ENCODE peak calls at places on chromosome 19, in six cellular contexts. One of them, this sample, is unnamed.

GRCh38 chr19:11587302-11587972 is 9.8 kb upstream of the ZNF627 start:
- DNase-seq in GM06990: peak; percentile 57
- DNase-seq in HFF-Myc: peak; percentile 19
- DNase-seq in colonic mucosa: peak; percentile 80
- DNase-seq in suprapubic skin: peak; percentile 85
- DNase-seq in RWPE1: peak; percentile 73
- DNase-seq in this sample: peak; percentile 20

GRCh38 chr19:54154603-54155345 is 4.7 kb downstream of the LENG1 start:
- DNase-seq in RWPE1: no peak
- DNase-seq in colonic mucosa: no peak
- DNase-seq in HFF-Myc: no peak
- DNase-seq in GM06990: no peak
- DNase-seq in suprapubic skin: no peak
- DNase-seq in this sample: no peak

GRCh38 chr19:51546650-51547396 is 15.4 kb upstream of the SIGLEC6 start:
- DNase-seq in colonic mucosa: no peak
- DNase-seq in RWPE1: no peak
- DNase-seq in HFF-Myc: no peak
- DNase-seq in GM06990: no peak
- DNase-seq in suprapubic skin: no peak
- DNase-seq in this sample: no peak

GRCh38 chr19:39558623-39559117 is 18.7 kb upstream of the EID2 start:
- DNase-seq in RWPE1: no peak
- DNase-seq in GM06990: no peak
- DNase-seq in colonic mucosa: no peak
- DNase-seq in suprapubic skin: no peak
- DNase-seq in HFF-Myc: no peak
- DNase-seq in this sample: no peak

GRCh38 chr19:34120846-34121639 is 51.3 kb upstream of the LSM14A start:
- DNase-seq in RWPE1: peak; percentile 46
- DNase-seq in GM06990: no peak
- DNase-seq in suprapubic skin: no peak
- DNase-seq in colonic mucosa: peak; percentile 21
- DNase-seq in HFF-Myc: no peak
- DNase-seq in this sample: peak; percentile 20

GRCh38 chr19:1998712-1999708 is 16.5 kb downstream of the BTBD2 start:
- DNase-seq in HFF-Myc: no peak
- DNase-seq in GM06990: peak; percentile 29
- DNase-seq in RWPE1: no peak
- DNase-seq in colonic mucosa: no peak
- DNase-seq in suprapubic skin: no peak
- DNase-seq in this sample: no peak

GRCh38 chr19:45137179-45137761 is 23.5 kb downstream of the NKPD1 start:
- DNase-seq in GM06990: peak; percentile 83
- DNase-seq in RWPE1: no peak
- DNase-seq in HFF-Myc: no peak
- DNase-seq in suprapubic skin: no peak
- DNase-seq in colonic mucosa: no peak
- DNase-seq in this sample: no peak

GRCh38 chr19:23991170-23991569 is 76.5 kb downstream of the ZNF726 start:
- DNase-seq in suprapubic skin: no peak
- DNase-seq in HFF-Myc: no peak
- DNase-seq in colonic mucosa: no peak
- DNase-seq in GM06990: no peak
- DNase-seq in RWPE1: no peak
- DNase-seq in this sample: no peak

GRCh38 chr19:11540642-11541041 is 2.0 kb downstream of the CNN1 start:
- DNase-seq in colonic mucosa: no peak
- DNase-seq in suprapubic skin: no peak
- DNase-seq in RWPE1: no peak
- DNase-seq in HFF-Myc: no peak
- DNase-seq in GM06990: no peak
- DNase-seq in this sample: no peak

DNA sequence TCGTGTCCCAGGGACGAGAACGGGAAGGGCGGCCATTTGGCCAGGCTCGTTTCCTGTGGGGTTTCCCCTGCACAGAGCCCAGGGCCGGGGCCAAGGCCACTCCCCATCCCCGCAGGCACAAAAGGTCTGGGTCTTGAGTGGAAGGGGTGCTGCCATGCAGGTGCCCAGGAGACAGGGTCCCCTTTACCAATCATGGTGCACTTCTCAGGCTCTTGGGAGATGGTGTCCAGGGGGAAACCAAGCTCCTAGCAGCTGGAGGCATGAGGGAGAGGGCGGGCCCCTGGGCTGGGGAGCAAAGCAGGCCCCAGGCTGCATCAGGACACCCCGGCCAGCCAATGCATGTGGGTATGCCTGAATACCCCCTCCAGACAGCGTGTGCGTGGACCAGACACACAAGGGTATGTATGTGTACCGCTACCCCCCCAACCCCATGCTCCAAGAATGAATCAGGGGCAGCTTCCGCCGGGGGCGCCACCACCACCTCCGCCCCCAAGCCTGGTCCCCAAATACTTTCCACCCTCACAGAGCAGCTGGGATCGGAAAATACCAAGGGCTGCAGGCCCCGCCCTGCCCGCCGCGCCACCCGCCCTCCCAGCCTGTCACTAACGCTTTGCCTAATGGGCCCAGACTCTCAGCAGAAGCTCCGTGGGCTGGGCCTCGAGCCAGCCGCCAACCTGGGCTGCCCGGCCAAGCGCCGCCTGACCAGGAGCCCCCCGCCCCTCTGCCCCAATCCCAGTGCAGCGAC is 37.6 kb upstream of the NANOS3 start:
- DNase-seq in RWPE1: no peak
- DNase-seq in colonic mucosa: peak; percentile 87
- DNase-seq in GM06990: peak; percentile 90
- DNase-seq in suprapubic skin: peak; percentile 96
- DNase-seq in HFF-Myc: no peak
- DNase-seq in this sample: no peak
- TF ChIP-seq CTCF in RWPE1: no peak
- TF ChIP-seq CTCF in colonic mucosa: no peak
- TF ChIP-seq CTCF in GM06990: no peak
- TF ChIP-seq CTCF in suprapubic skin: no peak
- TF ChIP-seq CTCF in HFF-Myc: no peak
- TF ChIP-seq CTCF in this sample: no peak

GRCh38 chr19:6357995-6358394 is 3.3 kb upstream of the CLPP start:
- DNase-seq in suprapubic skin: no peak
- DNase-seq in RWPE1: no peak
- DNase-seq in colonic mucosa: no peak
- DNase-seq in HFF-Myc: no peak
- DNase-seq in GM06990: no peak
- DNase-seq in this sample: no peak

GRCh38 chr19:6350688-6351087 is 10.6 kb upstream of the CLPP start:
- DNase-seq in RWPE1: no peak
- DNase-seq in colonic mucosa: no peak
- DNase-seq in HFF-Myc: no peak
- DNase-seq in suprapubic skin: no peak
- DNase-seq in GM06990: no peak
- DNase-seq in this sample: no peak

GRCh38 chr19:6357174-6357573 is 4.2 kb upstream of the CLPP start:
- DNase-seq in colonic mucosa: no peak
- DNase-seq in suprapubic skin: no peak
- DNase-seq in RWPE1: no peak
- DNase-seq in HFF-Myc: no peak
- DNase-seq in GM06990: no peak
- DNase-seq in this sample: no peak

GRCh38 chr19:6352381-6353165 is 8.8 kb upstream of the CLPP start:
- DNase-seq in HFF-Myc: no peak
- DNase-seq in suprapubic skin: no peak
- DNase-seq in RWPE1: no peak
- DNase-seq in GM06990: no peak
- DNase-seq in colonic mucosa: no peak
- DNase-seq in this sample: no peak

DNA sequence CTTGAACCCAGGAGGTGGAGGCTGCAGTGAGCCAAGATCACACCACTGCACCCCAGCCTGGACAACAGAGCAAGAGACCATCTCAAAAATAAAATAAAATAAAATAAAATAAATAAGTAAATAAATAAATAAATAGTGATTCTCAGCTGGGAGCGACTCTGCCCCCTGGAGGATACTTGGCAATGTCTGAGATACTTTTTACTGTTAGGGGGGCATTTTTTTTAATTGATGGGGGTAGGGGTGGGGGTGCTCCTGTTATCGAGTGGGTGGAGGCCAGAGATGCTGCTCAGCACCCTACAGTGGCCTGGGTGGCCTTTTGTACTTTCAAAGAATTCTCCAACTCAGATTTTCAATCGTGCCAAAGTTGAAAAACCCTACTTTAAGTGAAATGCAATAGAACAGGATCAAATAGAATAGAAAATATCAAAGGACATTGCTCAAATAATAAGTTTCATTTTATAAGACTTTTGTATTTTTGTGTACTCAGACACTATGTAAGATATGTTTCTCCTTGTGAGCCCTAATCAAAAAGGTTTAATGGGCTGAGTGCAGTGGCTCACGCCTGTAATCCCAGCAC is 7.1 kb upstream of the CLPP start:
- DNase-seq in RWPE1: no peak
- DNase-seq in colonic mucosa: no peak
- DNase-seq in suprapubic skin: no peak
- DNase-seq in GM06990: no peak
- DNase-seq in HFF-Myc: no peak
- DNase-seq in this sample: no peak
- TF ChIP-seq CTCF in RWPE1: peak; percentile 37
- TF ChIP-seq CTCF in colonic mucosa: no peak
- TF ChIP-seq CTCF in suprapubic skin: no peak
- TF ChIP-seq CTCF in GM06990: peak; percentile 36
- TF ChIP-seq CTCF in HFF-Myc: peak; percentile 41
- TF ChIP-seq CTCF in this sample: peak; percentile 51

GRCh38 chr19:55536951-55537740 is at the start of gene SBK2:
- DNase-seq in HFF-Myc: no peak
- DNase-seq in RWPE1: no peak
- DNase-seq in GM06990: no peak
- DNase-seq in suprapubic skin: no peak
- DNase-seq in colonic mucosa: no peak
- DNase-seq in this sample: no peak
- TF ChIP-seq CTCF in HFF-Myc: peak; percentile 16
- TF ChIP-seq CTCF in RWPE1: no peak
- TF ChIP-seq CTCF in GM06990: peak; percentile 15
- TF ChIP-seq CTCF in suprapubic skin: no peak
- TF ChIP-seq CTCF in colonic mucosa: no peak
- TF ChIP-seq CTCF in this sample: no peak

GRCh38 chr19:35240322-35240721 is 8.5 kb upstream of the LSR start:
- DNase-seq in GM06990: no peak
- DNase-seq in RWPE1: no peak
- DNase-seq in HFF-Myc: no peak
- DNase-seq in colonic mucosa: peak; percentile 15
- DNase-seq in suprapubic skin: no peak
- DNase-seq in this sample: no peak

GRCh38 chr19:35232912-35233311 is 4.4 kb upstream of the FAM187B start:
- DNase-seq in colonic mucosa: no peak
- DNase-seq in suprapubic skin: peak; percentile 44
- DNase-seq in GM06990: no peak
- DNase-seq in RWPE1: no peak
- DNase-seq in HFF-Myc: no peak
- DNase-seq in this sample: no peak

GRCh38 chr19:35231956-35232746 is 3.6 kb upstream of the FAM187B start:
- DNase-seq in GM06990: no peak
- DNase-seq in RWPE1: no peak
- DNase-seq in suprapubic skin: peak; percentile 34
- DNase-seq in colonic mucosa: no peak
- DNase-seq in HFF-Myc: no peak
- DNase-seq in this sample: no peak

GRCh38 chr19:35241417-35241816 is 7.4 kb upstream of the LSR start:
- DNase-seq in suprapubic skin: no peak
- DNase-seq in GM06990: no peak
- DNase-seq in RWPE1: no peak
- DNase-seq in HFF-Myc: no peak
- DNase-seq in colonic mucosa: no peak
- DNase-seq in this sample: no peak

DNA sequence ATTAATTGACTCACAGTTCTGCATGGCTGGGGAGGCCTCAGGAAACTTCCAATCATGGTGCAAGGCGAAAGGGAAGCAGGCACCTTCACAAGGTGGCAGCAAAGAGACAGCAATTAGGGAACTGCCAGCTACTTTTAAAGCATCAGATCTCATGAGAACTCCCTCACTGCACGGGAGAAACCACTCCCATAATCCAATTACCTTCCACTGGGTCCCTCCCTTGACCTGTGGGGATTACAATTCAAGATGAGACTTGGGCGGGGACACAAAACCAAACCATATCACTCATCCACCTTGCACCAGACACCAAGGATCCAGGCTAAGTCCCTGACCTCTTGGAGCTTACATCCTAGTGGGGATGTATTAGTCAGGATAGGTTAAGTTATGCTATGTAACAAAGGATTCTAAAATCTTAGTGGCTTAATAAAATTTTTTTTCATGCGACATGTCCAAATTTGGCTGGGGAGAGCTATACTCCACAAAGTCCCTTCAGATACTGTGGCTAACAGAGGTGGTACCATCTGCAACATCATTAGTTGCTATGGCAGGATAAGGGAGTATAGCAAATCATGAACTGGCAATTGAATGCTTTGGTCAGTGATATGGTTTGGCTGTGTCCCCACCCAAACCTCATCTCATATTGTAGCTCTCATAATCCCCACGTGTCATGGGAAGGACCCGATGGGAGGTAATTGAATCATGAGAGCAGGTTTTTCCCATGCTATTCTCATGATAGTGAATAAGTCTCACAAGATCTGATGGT is 8.3 kb upstream of the FAM187B start:
- DNase-seq in colonic mucosa: no peak
- DNase-seq in HFF-Myc: no peak
- DNase-seq in GM06990: no peak
- DNase-seq in suprapubic skin: no peak
- DNase-seq in RWPE1: no peak
- DNase-seq in this sample: no peak
- TF ChIP-seq CTCF in colonic mucosa: no peak
- TF ChIP-seq CTCF in HFF-Myc: peak; percentile 18
- TF ChIP-seq CTCF in GM06990: peak; percentile 19
- TF ChIP-seq CTCF in suprapubic skin: no peak
- TF ChIP-seq CTCF in RWPE1: no peak
- TF ChIP-seq CTCF in this sample: no peak

DNA sequence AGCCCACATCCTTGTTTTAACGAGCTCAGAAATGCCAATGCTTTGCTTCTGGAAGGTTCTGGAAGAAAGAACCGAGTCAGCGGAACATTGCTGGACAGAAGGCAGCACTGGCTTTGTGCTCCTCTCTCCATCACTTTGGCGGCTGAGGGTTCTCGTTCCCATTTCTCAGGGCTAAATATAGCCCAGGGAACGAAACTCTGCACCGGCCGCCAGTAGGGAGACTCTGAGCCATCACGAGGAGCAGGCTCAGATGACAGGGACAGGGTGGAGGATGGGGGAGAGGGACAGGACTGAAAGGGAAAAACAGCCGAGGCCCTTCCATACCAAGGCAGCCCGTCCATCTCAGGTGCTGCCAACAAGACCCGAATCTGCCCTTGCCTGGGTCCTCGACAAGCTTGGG is 166.4 kb downstream of the CACNA1A start:
- DNase-seq in colonic mucosa: no peak
- DNase-seq in HFF-Myc: no peak
- DNase-seq in GM06990: no peak
- DNase-seq in suprapubic skin: no peak
- DNase-seq in RWPE1: no peak
- DNase-seq in this sample: no peak
- TF ChIP-seq CTCF in colonic mucosa: no peak
- TF ChIP-seq CTCF in HFF-Myc: no peak
- TF ChIP-seq CTCF in GM06990: no peak
- TF ChIP-seq CTCF in suprapubic skin: no peak
- TF ChIP-seq CTCF in RWPE1: no peak
- TF ChIP-seq CTCF in this sample: no peak

GRCh38 chr19:49690073-49690655 is 752 bp upstream of the CPT1C start:
- DNase-seq in suprapubic skin: peak; percentile 78
- DNase-seq in colonic mucosa: no peak
- DNase-seq in GM06990: no peak
- DNase-seq in RWPE1: no peak
- DNase-seq in HFF-Myc: no peak
- DNase-seq in this sample: no peak
- TF ChIP-seq CTCF in suprapubic skin: no peak
- TF ChIP-seq CTCF in colonic mucosa: peak; percentile 20
- TF ChIP-seq CTCF in GM06990: no peak
- TF ChIP-seq CTCF in RWPE1: peak; percentile 14
- TF ChIP-seq CTCF in HFF-Myc: no peak
- TF ChIP-seq CTCF in this sample: no peak

GRCh38 chr19:58516964-58517833 is 2.4 kb downstream of the ZBTB45 start:
- DNase-seq in RWPE1: no peak
- DNase-seq in suprapubic skin: no peak
- DNase-seq in HFF-Myc: no peak
- DNase-seq in colonic mucosa: no peak
- DNase-seq in GM06990: no peak
- DNase-seq in this sample: no peak
- TF ChIP-seq CTCF in RWPE1: no peak
- TF ChIP-seq CTCF in suprapubic skin: no peak
- TF ChIP-seq CTCF in HFF-Myc: no peak
- TF ChIP-seq CTCF in colonic mucosa: no peak
- TF ChIP-seq CTCF in GM06990: no peak
- TF ChIP-seq CTCF in this sample: no peak